ENCODE peak calls at places on chromosomes 3 and 15, in four cellular contexts. One of them, this sample, is unnamed.

GRCh38 chr3:188692700-188693099 is 479.1 kb upstream of the TPRG1 start:
- DNase-seq in uterus: no peak
- DNase-seq in CD8-positive, alpha-beta T cell: no peak
- DNase-seq in right lobe of liver: no peak
- DNase-seq in this sample: no peak

GRCh38 chr15:40358492-40359353 is 704 bp downstream of the DISP2 start:
- DNase-seq in CD8-positive, alpha-beta T cell: no peak
- DNase-seq in right lobe of liver: peak; percentile 33
- DNase-seq in uterus: no peak
- DNase-seq in this sample: no peak

GRCh38 chr3:104032283-104032682 is 1334.4 kb upstream of the ALCAM start:
- DNase-seq in CD8-positive, alpha-beta T cell: no peak
- DNase-seq in uterus: no peak
- DNase-seq in right lobe of liver: no peak
- DNase-seq in this sample: no peak

GRCh38 chr3:4841225-4841624 is 138.0 kb upstream of the BHLHE40 start:
- DNase-seq in uterus: no peak
- DNase-seq in right lobe of liver: no peak
- DNase-seq in CD8-positive, alpha-beta T cell: no peak
- DNase-seq in this sample: no peak

GRCh38 chr3:34056951-34057390 is 258.5 kb downstream of the PDCD6IP start:
- DNase-seq in CD8-positive, alpha-beta T cell: no peak
- DNase-seq in uterus: no peak
- DNase-seq in right lobe of liver: no peak
- DNase-seq in this sample: no peak

GRCh38 chr15:42863572-42864239 is 56.9 kb downstream of the TTBK2 start:
- DNase-seq in uterus: no peak
- DNase-seq in right lobe of liver: no peak
- DNase-seq in CD8-positive, alpha-beta T cell: no peak
- DNase-seq in this sample: no peak

GRCh38 chr15:31498756-31499155 is 172.1 kb downstream of the KLF13 start:
- DNase-seq in CD8-positive, alpha-beta T cell: no peak
- DNase-seq in right lobe of liver: no peak
- DNase-seq in uterus: no peak
- DNase-seq in this sample: no peak

GRCh38 chr15:52466134-52466701 is 62.5 kb downstream of the MYO5A start:
- DNase-seq in uterus: no peak
- DNase-seq in right lobe of liver: peak; percentile 36
- DNase-seq in CD8-positive, alpha-beta T cell: no peak
- DNase-seq in this sample: no peak

GRCh38 chr3:57998366-57999283 is 9.6 kb upstream of the FLNB start:
- DNase-seq in right lobe of liver: no peak
- DNase-seq in CD8-positive, alpha-beta T cell: no peak
- DNase-seq in uterus: no peak
- DNase-seq in this sample: no peak

GRCh38 chr15:95825672-95826387 is 504.7 kb upstream of the NR2F2 start:
- DNase-seq in right lobe of liver: no peak
- DNase-seq in CD8-positive, alpha-beta T cell: no peak
- DNase-seq in uterus: no peak
- DNase-seq in this sample: no peak

GRCh38 chr15:49137861-49138260 is 17.5 kb downstream of the COPS2 start:
- DNase-seq in right lobe of liver: no peak
- DNase-seq in uterus: no peak
- DNase-seq in CD8-positive, alpha-beta T cell: no peak
- DNase-seq in this sample: no peak

GRCh38 chr15:49270541-49271421 is 100.7 kb downstream of the GALK2 start:
- DNase-seq in right lobe of liver: no peak
- DNase-seq in uterus: no peak
- DNase-seq in CD8-positive, alpha-beta T cell: no peak
- DNase-seq in this sample: peak; percentile 19

GRCh38 chr15:78767331-78767951 is 43.8 kb downstream of the ADAMTS7 start:
- DNase-seq in right lobe of liver: no peak
- DNase-seq in CD8-positive, alpha-beta T cell: no peak
- DNase-seq in uterus: no peak
- DNase-seq in this sample: peak; percentile 31
- TF ChIP-seq CTCF in right lobe of liver: no peak
- TF ChIP-seq CTCF in CD8-positive, alpha-beta T cell: no peak
- TF ChIP-seq CTCF in uterus: no peak
- TF ChIP-seq CTCF in this sample: no peak

GRCh38 chr15:98914626-98915025 is 93.0 kb downstream of the PGPEP1L start:
- DNase-seq in right lobe of liver: no peak
- DNase-seq in CD8-positive, alpha-beta T cell: no peak
- DNase-seq in uterus: no peak
- DNase-seq in this sample: no peak
- H3K27me3 ChIP-seq in right lobe of liver: no peaks in the 10 kb centered on the region
- H3K27me3 ChIP-seq in CD8-positive, alpha-beta T cell: no peaks in the 10 kb centered on the region
- H3K27me3 ChIP-seq in uterus: no peaks in the 10 kb centered on the region
- H3K27me3 ChIP-seq in this sample: no peaks in the 10 kb centered on the region

GRCh38 chr3:66863205-66864135 is 134.6 kb upstream of the KBTBD8 start:
- DNase-seq in right lobe of liver: no peak
- DNase-seq in uterus: no peak
- DNase-seq in CD8-positive, alpha-beta T cell: no peak
- DNase-seq in this sample: no peak

GRCh38 chr3:66856555-66856954 is 141.6 kb upstream of the KBTBD8 start:
- DNase-seq in uterus: no peak
- DNase-seq in right lobe of liver: no peak
- DNase-seq in CD8-positive, alpha-beta T cell: no peak
- DNase-seq in this sample: no peak

GRCh38 chr3:66860771-66861170 is 137.3 kb upstream of the KBTBD8 start:
- DNase-seq in uterus: no peak
- DNase-seq in right lobe of liver: no peak
- DNase-seq in CD8-positive, alpha-beta T cell: no peak
- DNase-seq in this sample: no peak

GRCh38 chr3:66854752-66855151 is 143.4 kb upstream of the KBTBD8 start:
- DNase-seq in right lobe of liver: no peak
- DNase-seq in uterus: no peak
- DNase-seq in CD8-positive, alpha-beta T cell: no peak
- DNase-seq in this sample: no peak

DNA sequence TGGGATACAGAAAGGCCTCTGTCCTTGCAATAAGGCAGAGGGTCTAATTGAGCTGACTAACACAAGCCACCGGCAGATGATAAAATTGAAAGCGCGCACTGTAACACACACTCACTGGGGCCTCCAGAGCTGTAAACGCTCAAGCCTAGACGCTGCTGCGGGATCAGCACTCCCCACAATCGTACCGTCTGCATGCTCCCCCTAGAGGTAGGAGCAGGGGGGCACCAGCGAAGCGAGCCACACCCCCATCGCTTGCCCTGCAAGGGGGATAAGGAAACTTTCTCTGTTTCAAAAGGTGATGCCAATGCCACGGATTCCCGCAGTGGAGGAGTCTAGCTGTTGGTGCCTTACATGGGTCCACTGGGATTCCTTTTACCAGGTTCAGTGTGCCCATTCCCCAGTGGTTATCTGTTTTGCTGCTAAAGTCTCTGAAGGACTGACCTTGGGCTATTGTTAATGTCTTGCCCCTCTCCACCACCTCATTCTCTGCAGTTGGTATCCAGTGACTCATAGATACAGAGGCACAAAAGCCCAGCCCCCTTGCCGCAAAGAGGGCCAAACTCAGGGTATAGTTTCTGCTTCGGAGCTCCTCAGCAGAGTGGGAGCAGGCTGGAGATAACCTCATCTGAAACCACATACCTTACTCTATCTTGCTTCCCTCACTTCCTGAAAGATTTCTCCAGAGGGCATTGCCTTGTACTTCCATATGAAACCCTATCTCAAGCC is 139.3 kb upstream of the KBTBD8 start:
- DNase-seq in CD8-positive, alpha-beta T cell: no peak
- DNase-seq in right lobe of liver: no peak
- DNase-seq in uterus: no peak
- DNase-seq in this sample: no peak
- H3K27ac ChIP-seq in CD8-positive, alpha-beta T cell: no peak overlapping the region
- H3K27ac ChIP-seq in right lobe of liver: no peak overlapping the region
- H3K27ac ChIP-seq in uterus: no peak overlapping the region
- H3K27ac ChIP-seq in this sample: no peak overlapping the region

GRCh38 chr15:58980351-58980939 is 7.0 kb upstream of the RNF111 start:
- DNase-seq in uterus: no peak
- DNase-seq in right lobe of liver: no peak
- DNase-seq in CD8-positive, alpha-beta T cell: no peak
- DNase-seq in this sample: no peak
- TF ChIP-seq CTCF in uterus: peak; percentile 58
- TF ChIP-seq CTCF in right lobe of liver: peak; percentile 64
- TF ChIP-seq CTCF in CD8-positive, alpha-beta T cell: peak; percentile 79
- TF ChIP-seq CTCF in this sample: peak; percentile 28

GRCh38 chr3:119175869-119176756 is 2.7 kb downstream of the UPK1B start:
- DNase-seq in right lobe of liver: no peak
- DNase-seq in CD8-positive, alpha-beta T cell: no peak
- DNase-seq in uterus: no peak
- DNase-seq in this sample: no peak
- H3K27me3 ChIP-seq in right lobe of liver: no peaks in the 10 kb centered on the region
- H3K27me3 ChIP-seq in CD8-positive, alpha-beta T cell: no peaks in the 10 kb centered on the region
- H3K27me3 ChIP-seq in uterus: no peaks in the 10 kb centered on the region
- H3K27me3 ChIP-seq in this sample: no peaks in the 10 kb centered on the region

GRCh38 chr15:80587816-80588456 is 107.2 kb upstream of the ABHD17C start:
- DNase-seq in uterus: no peak
- DNase-seq in right lobe of liver: no peak
- DNase-seq in CD8-positive, alpha-beta T cell: no peak
- DNase-seq in this sample: no peak

GRCh38 chr15:80585544-80586018 is 109.5 kb upstream of the ABHD17C start:
- DNase-seq in CD8-positive, alpha-beta T cell: no peak
- DNase-seq in uterus: no peak
- DNase-seq in right lobe of liver: no peak
- DNase-seq in this sample: no peak

GRCh38 chr15:80588801-80589200 is 106.3 kb upstream of the ABHD17C start:
- DNase-seq in uterus: no peak
- DNase-seq in CD8-positive, alpha-beta T cell: no peak
- DNase-seq in right lobe of liver: no peak
- DNase-seq in this sample: no peak

GRCh38 chr15:80586141-80586540 is 109.0 kb upstream of the ABHD17C start:
- DNase-seq in CD8-positive, alpha-beta T cell: no peak
- DNase-seq in right lobe of liver: no peak
- DNase-seq in uterus: no peak
- DNase-seq in this sample: no peak

GRCh38 chr15:80587007-80587406 is 108.1 kb upstream of the ABHD17C start:
- DNase-seq in CD8-positive, alpha-beta T cell: no peak
- DNase-seq in right lobe of liver: no peak
- DNase-seq in uterus: no peak
- DNase-seq in this sample: no peak
- H3K27ac ChIP-seq in CD8-positive, alpha-beta T cell: no peak overlapping the region
- H3K27ac ChIP-seq in right lobe of liver: no peak overlapping the region
- H3K27ac ChIP-seq in uterus: no peak overlapping the region
- H3K27ac ChIP-seq in this sample: no peak overlapping the region

GRCh38 chr15:45417303-45417950 is 39.1 kb upstream of the GATM start:
- DNase-seq in right lobe of liver: no peak
- DNase-seq in CD8-positive, alpha-beta T cell: no peak
- DNase-seq in uterus: no peak
- DNase-seq in this sample: no peak

GRCh38 chr15:45409596-45409995 is 31.3 kb upstream of the GATM start:
- DNase-seq in right lobe of liver: no peak
- DNase-seq in uterus: no peak
- DNase-seq in CD8-positive, alpha-beta T cell: no peak
- DNase-seq in this sample: no peak

DNA sequence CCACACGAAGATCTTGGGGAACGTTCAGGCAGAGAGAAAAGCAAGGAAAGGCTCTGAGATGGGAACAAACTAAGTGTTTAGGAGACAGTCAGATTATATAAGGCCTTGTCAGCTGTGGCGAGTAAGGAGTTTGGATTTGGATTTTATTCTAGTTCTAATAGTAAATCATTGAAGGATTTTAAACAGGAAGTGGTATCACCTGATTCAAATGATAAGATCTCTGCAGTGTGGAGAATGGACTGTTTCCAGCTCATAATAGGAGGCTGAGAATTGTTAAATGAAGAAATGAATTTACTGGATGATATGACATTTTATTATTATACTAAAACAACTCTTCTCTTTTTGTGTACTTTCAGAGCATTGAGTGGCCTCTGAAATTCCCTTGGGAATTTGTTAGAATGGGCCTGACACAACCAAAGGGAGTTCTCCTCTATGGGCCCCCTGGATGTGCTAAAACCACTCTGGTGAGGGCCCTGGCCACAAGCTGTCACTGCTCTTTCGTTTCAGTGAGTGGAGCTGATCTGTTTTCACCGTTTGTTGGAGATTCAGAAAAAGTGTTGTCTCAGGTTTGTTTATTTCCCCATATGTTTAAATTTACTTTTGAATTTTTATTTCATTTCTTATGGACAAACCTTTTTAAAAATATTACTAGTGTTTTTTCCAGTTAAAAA is 36.0 kb upstream of the GATM start:
- DNase-seq in right lobe of liver: no peak
- DNase-seq in CD8-positive, alpha-beta T cell: no peak
- DNase-seq in uterus: no peak
- DNase-seq in this sample: no peak
- TF ChIP-seq CTCF in right lobe of liver: no peak
- TF ChIP-seq CTCF in CD8-positive, alpha-beta T cell: no peak
- TF ChIP-seq CTCF in uterus: no peak
- TF ChIP-seq CTCF in this sample: no peak

DNA sequence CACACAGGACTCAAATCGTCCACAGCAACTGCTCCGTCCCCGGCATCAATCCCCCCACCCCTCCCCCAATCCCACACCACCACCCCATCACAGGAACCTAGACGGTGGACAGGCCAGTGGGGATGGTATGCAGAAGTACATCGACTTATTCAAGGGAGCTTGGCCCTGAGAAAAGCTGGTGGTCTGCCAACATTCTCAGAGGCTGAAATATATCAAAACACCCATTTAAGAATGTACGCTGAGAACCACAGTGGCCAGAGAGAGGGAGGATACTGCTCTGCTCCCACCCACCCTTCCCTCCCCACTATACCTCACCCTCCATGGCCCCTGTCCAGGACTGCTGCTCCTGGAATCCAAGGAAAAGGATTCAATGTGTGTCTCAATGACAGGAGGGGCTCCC is 12.4 kb upstream of the USP3 start:
- DNase-seq in uterus: no peak
- DNase-seq in CD8-positive, alpha-beta T cell: no peak
- DNase-seq in right lobe of liver: no peak
- DNase-seq in this sample: no peak
- H3K27me3 ChIP-seq in uterus: no peaks in the 10 kb centered on the region
- H3K27me3 ChIP-seq in CD8-positive, alpha-beta T cell: no peaks in the 10 kb centered on the region
- H3K27me3 ChIP-seq in right lobe of liver: no peaks in the 10 kb centered on the region
- H3K27me3 ChIP-seq in this sample: no peaks in the 10 kb centered on the region

This sample was measured in ovary.